ENCODE peak calls at places on chromosome 18, in five cellular contexts. E, J, Q, S and Z are unnamed samples.

GRCh38 chr18:74817576-74817975 is 219.9 kb downstream of the ZNF407 start:
- DNase-seq in J (no peak), S (no peak), E (no peak), Q (no peak), Z (no peak)

GRCh38 chr18:59700535-59700967 is 3.3 kb upstream of the CCBE1 start:
- DNase-seq in S (no peak), Q (no peak), J (no peak), E (no peak), Z (peak)

GRCh38 chr18:37179384-37179783 is 350.5 kb downstream of the KIAA1328 start:
- DNase-seq in E (no peak), J (no peak), S (no peak), Q (no peak), Z (peak)

GRCh38 chr18:29147944-29148343 is 971.0 kb upstream of the CDH2 start:
- DNase-seq in S (no peak), J (no peak), E (no peak), Q (no peak), Z (no peak)

GRCh38 chr18:36963464-36963863 is 134.5 kb downstream of the KIAA1328 start:
- DNase-seq in Q (no peak), E (no peak), S (no peak), J (no peak), Z (no peak)

GRCh38 chr18:75164479-75164878 is 44.5 kb downstream of the PTGR3 start:
- DNase-seq in J (no peak), S (no peak), Q (no peak), E (no peak), Z (no peak)

GRCh38 chr18:13178976-13179375 is 39.6 kb upstream of the LDLRAD4 start:
- DNase-seq in Q (no peak), S (peak), J (no peak), E (no peak), Z (no peak)

GRCh38 chr18:41391616-41392610 is 563.1 kb upstream of the PIK3C3 start:
- DNase-seq in E (peak), J (no peak), Q (no peak), S (peak), Z (peak)

GRCh38 chr18:68394705-68395104 is 320.2 kb downstream of the TMX3 start:
- DNase-seq in J (no peak), Q (no peak), S (no peak), E (no peak), Z (no peak)

GRCh38 chr18:11658989-11659388 is 30.1 kb upstream of the GNAL start:
- DNase-seq in S (no peak), Q (no peak), J (no peak), E (peak), Z (no peak)

GRCh38 chr18:61939032-61939674 is 46.3 kb upstream of the RNF152 start:
- DNase-seq in S (no peak), Q (no peak), J (no peak), E (no peak), Z (no peak)

GRCh38 chr18:47595816-47596501 is 334.5 kb downstream of the SMAD2 start:
- DNase-seq in E (peak), Q (peak), S (peak), J (peak), Z (no peak)

GRCh38 chr18:11043694-11044093 is 105.7 kb downstream of the PIEZO2 start:
- DNase-seq in E (peak), S (no peak), J (no peak), Q (no peak), Z (no peak)

GRCh38 chr18:67794512-67794911 is 278.0 kb upstream of the DSEL start:
- DNase-seq in J (no peak), Q (no peak), E (no peak), S (no peak), Z (peak)

GRCh38 chr18:2805970-2806943 is 40.5 kb upstream of the EMILIN2 start:
- DNase-seq in E (no peak), J (no peak), Q (no peak), S (no peak), Z (no peak)

GRCh38 chr18:55732227-55733106 is 144.5 kb upstream of the TCF4 start:
- DNase-seq in J (no peak), E (no peak), S (peak), Q (no peak), Z (no peak)

GRCh38 chr18:76538846-76539245 is 43.8 kb upstream of the ZNF516 start:
- DNase-seq in E (no peak), Q (no peak), S (no peak), J (no peak), Z (no peak)

GRCh38 chr18:61998957-61999356 is 106.2 kb upstream of the RNF152 start:
- DNase-seq in Q (no peak), S (no peak), E (no peak), J (no peak), Z (peak)

GRCh38 chr18:79942786-79943607 is 8.5 kb downstream of the SLC66A2 start:
- DNase-seq in Q (no peak), E (no peak), J (no peak), S (no peak), Z (no peak)

GRCh38 chr18:74834424-74835309 is 237.0 kb downstream of the ZNF407 start:
- DNase-seq in J (no peak), Q (no peak), E (peak), S (no peak), Z (no peak)

GRCh38 chr18:58788971-58789797 is 75.5 kb upstream of the ZNF532 start:
- DNase-seq in S (no peak), Q (no peak), J (no peak), E (peak), Z (no peak)

GRCh38 chr18:79905389-79905911 is 46.0 kb downstream of the SLC66A2 start:
- DNase-seq in S (no peak), Q (no peak), J (no peak), E (no peak), Z (no peak)

GRCh38 chr18:79617521-79618500 is 61.8 kb upstream of the CTDP1 start:
- DNase-seq in Q (no peak), S (no peak), E (no peak), J (no peak), Z (no peak)

GRCh38 chr18:63040788-63041410 is 278.7 kb downstream of the BCL2 start:
- DNase-seq in J (no peak), Q (peak), S (no peak), E (no peak), Z (no peak)

GRCh38 chr18:79393181-79393598 is 2.5 kb upstream of the NFATC1 start:
- DNase-seq in J (no peak), Q (no peak), E (no peak), S (no peak), Z (no peak)

GRCh38 chr18:76530846-76531245 is 35.8 kb upstream of the ZNF516 start:
- DNase-seq in S (no peak), J (no peak), Q (no peak), E (no peak), Z (no peak)

GRCh38 chr18:69674921-69675405 is 272.7 kb downstream of the CD226 start:
- DNase-seq in E (no peak), S (no peak), Q (no peak), J (no peak), Z (no peak)

GRCh38 chr18:36451454-36452251 is 154.1 kb downstream of the FHOD3 start:
- DNase-seq in E (no peak), Q (no peak), S (no peak), J (no peak), Z (no peak)

GRCh38 chr18:11149441-11150270 is at the start of gene PIEZO2:
- DNase-seq in Q (peak), J (no peak), E (peak), S (peak), Z (peak)

GRCh38 chr18:32424696-32425095 is 46.0 kb downstream of the GAREM1 start:
- DNase-seq in E (no peak), Q (no peak), J (no peak), S (no peak), Z (no peak)

GRCh38 chr18:51110073-51110797 is 80.2 kb downstream of the SMAD4 start:
- DNase-seq in Q (no peak), E (peak), J (no peak), S (peak), Z (peak)

GRCh38 chr18:42030586-42031182 is 75.7 kb downstream of the PIK3C3 start:
- DNase-seq in E (peak), J (no peak), Q (no peak), S (no peak), Z (peak)

GRCh38 chr18:79698668-79699335 is 19.2 kb downstream of the CTDP1 start:
- DNase-seq in J (no peak), Q (no peak), S (no peak), E (no peak), Z (no peak)

GRCh38 chr18:69444221-69444620 is 43.5 kb downstream of the DOK6 start:
- DNase-seq in S (no peak), Q (no peak), J (no peak), E (no peak), Z (no peak)

DNA sequence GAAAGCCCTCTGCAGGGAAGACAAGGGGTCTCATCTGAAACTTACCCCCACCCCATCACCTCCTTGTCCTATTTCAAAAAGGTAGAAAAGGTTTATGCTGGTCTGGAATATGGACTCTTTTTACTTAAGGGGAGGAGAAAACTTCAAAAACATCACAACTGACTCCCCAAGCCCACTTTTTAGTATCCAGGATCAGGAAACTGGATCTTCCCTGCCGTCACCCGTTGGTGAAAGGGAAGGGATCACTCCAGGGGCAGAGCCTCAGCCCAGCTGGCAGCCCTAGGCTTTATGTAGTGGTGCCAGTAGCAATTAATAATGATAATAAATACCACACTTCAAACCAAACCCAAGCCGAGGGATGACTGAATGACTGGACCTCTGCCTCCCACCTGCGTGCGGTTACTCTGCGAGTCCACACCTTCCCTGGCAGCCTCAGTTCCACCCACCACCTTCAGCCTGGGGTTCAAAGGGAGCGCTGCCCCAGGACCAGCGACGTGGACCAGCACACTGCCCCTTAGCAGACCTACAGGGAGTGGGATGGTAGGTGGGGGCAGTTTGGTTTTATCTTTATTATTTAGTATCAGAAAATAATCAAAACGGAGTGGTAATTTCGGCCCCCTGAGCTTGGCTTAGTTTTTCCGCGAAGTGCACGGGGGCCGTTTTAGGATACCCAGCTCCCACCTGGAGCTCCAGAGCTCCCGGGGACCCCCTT is 4.9 kb upstream of the GATA6 start:
- DNase-seq in E (no peak), Q (no peak), J (no peak), S (no peak), Z (no peak)
- H3K9ac ChIP-seq in E (no peak), Q (no peak), J (no peak), S (no peak), Z (no peak)

GRCh38 chr18:53566622-53567021 is 657.8 kb downstream of the MBD2 start:
- DNase-seq in E (no peak), Q (no peak), J (no peak), S (no peak), Z (no peak)

GRCh38 chr18:53567935-53568574 is 656.4 kb downstream of the MBD2 start:
- DNase-seq in S (no peak), E (peak), Q (no peak), J (no peak), Z (peak)
- TF ChIP-seq REST in S (no peak), E (no peak), Q (no peak), J (no peak), Z (no peak)

GRCh38 chr18:48915621-48916425 is 34.9 kb downstream of the SMAD7 start:
- DNase-seq in J (no peak), S (no peak), Q (no peak), E (no peak), Z (no peak)
- H3K9ac ChIP-seq in J (no peak), S (no peak), Q (no peak), E (no peak), Z (no peak)

GRCh38 chr18:45772081-45772480 is 48.1 kb downstream of the SLC14A1 start:
- DNase-seq in Q (no peak), J (no peak), E (no peak), S (no peak), Z (no peak)

GRCh38 chr18:45775241-45775676 is 50.2 kb upstream of the SIGLEC15 start:
- DNase-seq in Q (no peak), J (peak), S (peak), E (no peak), Z (peak)

GRCh38 chr18:45775726-45776125 is 49.7 kb upstream of the SIGLEC15 start:
- DNase-seq in J (no peak), E (no peak), S (no peak), Q (no peak), Z (peak)

GRCh38 chr18:45771587-45771986 is 47.6 kb downstream of the SLC14A1 start:
- DNase-seq in Q (no peak), J (no peak), S (no peak), E (no peak), Z (no peak)

GRCh38 chr18:45774065-45774521 is 50.1 kb downstream of the SLC14A1 start:
- DNase-seq in S (no peak), J (no peak), E (no peak), Q (no peak), Z (no peak)
- TF ChIP-seq REST in S (no peak), J (no peak), E (no peak), Q (no peak), Z (no peak)

DNA sequence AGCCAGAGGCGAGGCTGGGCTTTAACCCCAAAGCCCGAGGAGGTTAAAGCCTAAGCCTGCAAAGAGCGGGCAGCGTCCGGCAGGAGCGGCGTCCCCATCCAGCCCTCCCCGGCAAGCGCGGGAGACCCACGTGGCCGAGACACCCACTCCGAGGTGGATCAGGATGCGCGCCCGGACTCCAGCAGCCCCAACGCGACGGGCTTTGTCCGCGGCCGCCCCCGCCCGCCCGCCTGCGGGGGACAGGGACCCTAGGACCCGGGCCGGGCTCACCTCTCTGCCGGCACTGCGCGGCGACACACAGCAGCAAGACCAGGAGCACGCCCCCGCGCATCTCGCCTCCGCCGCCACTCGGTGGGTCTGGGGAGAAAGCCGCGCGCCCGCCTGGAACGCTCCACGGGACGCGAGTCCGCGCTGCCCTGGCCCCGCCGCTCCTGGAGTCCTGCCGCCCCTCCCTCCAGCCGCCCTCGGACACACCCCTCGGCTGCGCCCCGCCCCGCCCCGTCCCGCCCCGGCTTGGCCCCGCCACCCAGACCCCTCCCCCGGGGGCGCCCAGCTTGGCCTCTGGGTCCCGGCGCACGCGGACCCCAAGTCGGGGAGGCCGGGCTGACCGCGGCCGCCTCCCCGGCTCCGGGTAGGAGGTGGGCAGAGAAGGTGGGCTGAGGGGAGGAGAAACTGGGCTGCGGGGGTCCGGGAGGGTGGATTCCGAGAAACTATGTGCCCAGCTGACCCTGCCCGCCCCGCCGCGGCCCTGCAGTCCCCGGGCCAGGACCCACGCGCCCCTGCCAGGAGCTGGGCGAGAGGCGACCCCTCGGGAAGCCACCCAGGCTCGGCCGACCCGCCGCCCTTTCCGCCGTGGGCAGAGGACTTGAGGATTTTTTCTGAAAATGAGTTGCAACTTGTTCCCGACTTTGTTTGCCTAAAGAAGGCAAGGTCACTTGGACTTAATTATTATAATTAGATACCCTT is at the start of gene LAMA1:
- DNase-seq in S (no peak), Q (no peak), E (no peak), J (no peak), Z (peak)
- H3K9ac ChIP-seq in S (no peak), Q (no peak), E (no peak), J (no peak), Z (no peak)

DNA sequence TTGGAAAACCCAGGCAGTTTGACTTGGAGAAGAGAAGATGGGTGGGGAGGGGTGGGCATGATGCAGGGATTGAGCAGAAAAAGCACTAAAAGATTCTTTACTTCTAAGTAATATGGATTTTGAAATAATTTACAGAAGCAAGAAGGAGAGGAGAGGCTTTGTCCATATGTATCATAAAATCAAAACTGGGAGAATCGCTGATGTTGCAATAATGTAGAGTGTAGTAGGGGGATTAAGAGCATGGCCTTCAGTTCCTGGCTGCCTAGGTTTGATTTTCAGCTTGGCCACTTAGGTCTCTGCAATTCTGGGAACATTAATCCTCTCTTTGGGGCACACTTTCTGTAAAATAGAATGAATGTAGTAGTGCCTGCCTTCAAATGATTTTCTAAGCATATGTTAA is 1760.4 kb upstream of the CELF4 start:
- DNase-seq in J (no peak), Q (no peak), S (no peak), E (no peak), Z (no peak)
- TF ChIP-seq REST in J (no peak), Q (no peak), S (no peak), E (no peak), Z (no peak)

GRCh38 chr18:10015941-10016819 is 102.4 kb downstream of the VAPA start:
- DNase-seq in S (no peak), Q (no peak), J (no peak), E (no peak), Z (peak)
- H3K9ac ChIP-seq in S (no peak), Q (no peak), J (no peak), E (no peak), Z (peak)

GRCh38 chr18:9474103-9474982 is 970 bp upstream of the RALBP1 start:
- DNase-seq in J (peak), E (peak), Q (no peak), S (no peak), Z (peak)
- TF ChIP-seq REST in J (no peak), E (no peak), Q (no peak), S (no peak), Z (no peak)